ENCODE peak calls at places on chromosomes 12 and 14, in seven cellular contexts. R is fibroblast of the conjunctiva, S is hippocampal formation, P is nucleus accumbens, O is GM04504, H is glutamatergic neuron, D is WTC11. K is an unnamed sample.
A peak's percentile ranks its signal among the peaks of the same experiment; 100 is the strongest.

GRCh38 chr12:4700621-4701026 is 19.6 kb upstream of the GALNT8 start:
- DNase-seq in S (no peak), O (no peak), H (no peak), D (peak; percentile 33), P (no peak), R (no peak), K (no peak)

GRCh38 chr14:55746533-55746932 is 166.5 kb downstream of the KTN1 start:
- DNase-seq in S (no peak), O (no peak), H (no peak), D (no peak), P (no peak), R (no peak), K (peak; percentile 8)

GRCh38 chr12:40107803-40108620 is 2.1 kb upstream of the SLC2A13 start:
- DNase-seq in S (no peak), O (no peak), R (no peak), P (no peak), H (no peak), D (no peak), K (no peak)

GRCh38 chr12:98418357-98419075 is 96.9 kb upstream of the TMPO start:
- DNase-seq in R (peak; percentile 94), D (peak; percentile 55), P (no peak), H (no peak), S (no peak), O (peak; percentile 96), K (peak; percentile 91)

GRCh38 chr12:31928246-31929139 is 30.7 kb upstream of the RESF1 start:
- DNase-seq in S (no peak), R (no peak), O (no peak), P (no peak), H (no peak), D (no peak), K (no peak)

GRCh38 chr14:36604757-36605505 is 22.5 kb upstream of the NKX2-8 start:
- DNase-seq in O (peak; percentile 51), R (peak; percentile 52), P (no peak), D (peak; percentile 60), S (peak; percentile 52), H (peak; percentile 49), K (peak; percentile 38)

GRCh38 chr12:119691202-119691846 is 23.4 kb downstream of the PRKAB1 start:
- DNase-seq in D (no peak), H (no peak), O (no peak), R (no peak), S (no peak), P (no peak), K (no peak)

GRCh38 chr12:106428379-106428778 is 70.8 kb downstream of the POLR3B start:
- DNase-seq in S (peak; percentile 71), H (no peak), D (no peak), R (peak; percentile 53), O (no peak), P (no peak), K (no peak)

GRCh38 chr12:115135800-115136211 is 451.8 kb upstream of the TBX3 start:
- DNase-seq in P (peak; percentile 32), O (peak; percentile 49), H (no peak), R (no peak), S (peak; percentile 63), D (no peak), K (no peak)

GRCh38 chr14:73712540-73713141 is 1.5 kb downstream of the PNMA1 start:
- DNase-seq in H (no peak), D (no peak), R (no peak), P (no peak), O (no peak), S (no peak), K (no peak)

GRCh38 chr14:50726372-50727107 is 58.4 kb upstream of the SAV1 start:
- DNase-seq in S (no peak), P (no peak), H (no peak), R (peak; percentile 63), O (peak; percentile 90), D (no peak), K (peak; percentile 60)

GRCh38 chr14:98177551-98177950 is 1094.4 kb downstream of the BCL11B start:
- DNase-seq in D (no peak), R (no peak), O (no peak), P (no peak), S (no peak), H (no peak), K (no peak)

GRCh38 chr12:52726451-52726850 is 23.1 kb upstream of the KRT77 start:
- DNase-seq in O (no peak), H (no peak), R (no peak), S (no peak), P (no peak), D (no peak), K (no peak)

GRCh38 chr14:40122978-40123648 is 690.9 kb upstream of the FBXO33 start:
- DNase-seq in O (no peak), P (no peak), R (no peak), S (no peak), H (no peak), D (no peak), K (peak; percentile 18)

GRCh38 chr14:70881549-70882174 is 25.6 kb upstream of the PCNX1 start:
- DNase-seq in O (no peak), S (no peak), P (no peak), D (no peak), H (no peak), R (no peak), K (no peak)

GRCh38 chr12:10849425-10849878 is at the start of gene PRR4:
- DNase-seq in H (no peak), D (no peak), P (no peak), R (no peak), S (no peak), O (no peak), K (no peak)

GRCh38 chr12:76201316-76201715 is 116.8 kb upstream of the NAP1L1 start:
- DNase-seq in P (no peak), D (no peak), O (no peak), H (no peak), R (no peak), S (no peak), K (no peak)

GRCh38 chr14:77570706-77571293 is 45.6 kb downstream of the SPTLC2 start:
- DNase-seq in S (no peak), O (no peak), R (no peak), H (no peak), D (no peak), P (no peak), K (no peak)

GRCh38 chr12:78584695-78585094 is 279.9 kb upstream of the SYT1 start:
- DNase-seq in H (no peak), O (no peak), P (no peak), S (no peak), D (peak; percentile 70), R (peak; percentile 2), K (no peak)

GRCh38 chr12:102120886-102121285 is 903 bp downstream of the PARPBP start:
- DNase-seq in R (no peak), O (peak; percentile 8), P (no peak), H (no peak), S (no peak), D (no peak), K (no peak)

GRCh38 chr12:111149299-111149698 is 219.6 kb downstream of the PHETA1 start:
- DNase-seq in H (no peak), R (no peak), P (no peak), S (no peak), D (no peak), O (no peak), K (no peak)

GRCh38 chr14:41607119-41607785 is 576 bp downstream of the LRFN5 start:
- DNase-seq in D (peak; percentile 12), S (no peak), R (no peak), O (no peak), H (peak; percentile 19), P (no peak), K (no peak)

GRCh38 chr14:32560213-32560857 is 231.2 kb downstream of the AKAP6 start:
- DNase-seq in S (peak; percentile 86), O (peak; percentile 66), D (peak; percentile 51), P (no peak), R (peak; percentile 76), H (peak; percentile 49), K (peak; percentile 52)

K was measured in non-pigmented ciliary epithelial cell.